ENCODE peak calls at places on chromosome 21, in six cellular contexts. One of them, this sample, is unnamed.

GRCh38 chr21:26846036-26846931 is 1.1 kb upstream of the ADAMTS1 start:
- DNase-seq in RWPE1: peak; percentile 53
- DNase-seq in myocyte: peak; percentile 80
- DNase-seq in SK-MEL-5: peak; percentile 63
- DNase-seq in DND-41: no peak
- DNase-seq in CMK: peak; percentile 86
- DNase-seq in this sample: peak; percentile 72

GRCh38 chr21:34869541-34869940 is 179.6 kb downstream of the RUNX1 start:
- DNase-seq in RWPE1: no peak
- DNase-seq in myocyte: no peak
- DNase-seq in SK-MEL-5: no peak
- DNase-seq in DND-41: no peak
- DNase-seq in CMK: no peak
- DNase-seq in this sample: no peak

GRCh38 chr21:14545906-14546480 is at the start of gene SAMSN1:
- DNase-seq in RWPE1: no peak
- DNase-seq in myocyte: no peak
- DNase-seq in SK-MEL-5: no peak
- DNase-seq in DND-41: peak; percentile 84
- DNase-seq in CMK: peak; percentile 81
- DNase-seq in this sample: no peak

GRCh38 chr21:37412603-37413360 is 46.2 kb downstream of the DYRK1A start:
- DNase-seq in RWPE1: no peak
- DNase-seq in myocyte: no peak
- DNase-seq in SK-MEL-5: no peak
- DNase-seq in DND-41: no peak
- DNase-seq in CMK: no peak
- DNase-seq in this sample: no peak

GRCh38 chr21:14121719-14122118 is 89.0 kb downstream of the LIPI start:
- DNase-seq in RWPE1: no peak
- DNase-seq in myocyte: no peak
- DNase-seq in SK-MEL-5: no peak
- DNase-seq in DND-41: no peak
- DNase-seq in CMK: peak; percentile 39
- DNase-seq in this sample: no peak

GRCh38 chr21:28704746-28705145 is 287.9 kb downstream of the LTN1 start:
- DNase-seq in RWPE1: no peak
- DNase-seq in myocyte: no peak
- DNase-seq in SK-MEL-5: no peak
- DNase-seq in DND-41: no peak
- DNase-seq in CMK: no peak
- DNase-seq in this sample: no peak

GRCh38 chr21:42265229-42265812 is 46.4 kb downstream of the ABCG1 start:
- DNase-seq in RWPE1: no peak
- DNase-seq in myocyte: no peak
- DNase-seq in SK-MEL-5: no peak
- DNase-seq in DND-41: peak; percentile 34
- DNase-seq in CMK: no peak
- DNase-seq in this sample: no peak

GRCh38 chr21:19853061-19853460 is 1145.1 kb upstream of the NCAM2 start:
- DNase-seq in RWPE1: no peak
- DNase-seq in myocyte: no peak
- DNase-seq in SK-MEL-5: no peak
- DNase-seq in DND-41: no peak
- DNase-seq in CMK: no peak
- DNase-seq in this sample: no peak

GRCh38 chr21:39900491-39900890 is 33.3 kb downstream of the PCP4 start:
- DNase-seq in RWPE1: no peak
- DNase-seq in myocyte: no peak
- DNase-seq in SK-MEL-5: no peak
- DNase-seq in DND-41: no peak
- DNase-seq in CMK: no peak
- DNase-seq in this sample: no peak

GRCh38 chr21:42373181-42373907 is 7.0 kb upstream of the TFF1 start:
- DNase-seq in RWPE1: no peak
- DNase-seq in myocyte: no peak
- DNase-seq in SK-MEL-5: no peak
- DNase-seq in DND-41: no peak
- DNase-seq in CMK: no peak
- DNase-seq in this sample: no peak

GRCh38 chr21:15682182-15682895 is 47.4 kb upstream of the USP25 start:
- DNase-seq in RWPE1: peak; percentile 39
- DNase-seq in myocyte: no peak
- DNase-seq in SK-MEL-5: no peak
- DNase-seq in DND-41: peak; percentile 11
- DNase-seq in CMK: no peak
- DNase-seq in this sample: no peak

GRCh38 chr21:33655591-33656221 is 13.4 kb downstream of the ITSN1 start:
- DNase-seq in RWPE1: peak; percentile 84
- DNase-seq in myocyte: peak; percentile 52
- DNase-seq in SK-MEL-5: peak; percentile 4
- DNase-seq in DND-41: no peak
- DNase-seq in CMK: no peak
- DNase-seq in this sample: no peak

GRCh38 chr21:46150491-46151121 is 4.8 kb downstream of the FTCD start:
- DNase-seq in RWPE1: no peak
- DNase-seq in myocyte: no peak
- DNase-seq in SK-MEL-5: no peak
- DNase-seq in DND-41: no peak
- DNase-seq in CMK: no peak
- DNase-seq in this sample: peak; percentile 45

GRCh38 chr21:34513109-34513675 is 1.2 kb upstream of the KCNE1 start:
- DNase-seq in RWPE1: no peak
- DNase-seq in myocyte: no peak
- DNase-seq in SK-MEL-5: no peak
- DNase-seq in DND-41: no peak
- DNase-seq in CMK: no peak
- DNase-seq in this sample: no peak

GRCh38 chr21:39595465-39595864 is 17.3 kb upstream of the B3GALT5 start:
- DNase-seq in RWPE1: no peak
- DNase-seq in myocyte: no peak
- DNase-seq in SK-MEL-5: no peak
- DNase-seq in DND-41: no peak
- DNase-seq in CMK: no peak
- DNase-seq in this sample: no peak

GRCh38 chr21:20276954-20277353 is 721.3 kb upstream of the NCAM2 start:
- DNase-seq in RWPE1: no peak
- DNase-seq in myocyte: no peak
- DNase-seq in SK-MEL-5: no peak
- DNase-seq in DND-41: no peak
- DNase-seq in CMK: no peak
- DNase-seq in this sample: no peak

GRCh38 chr21:38365521-38365920 is 108.7 kb downstream of the KCNJ15 start:
- DNase-seq in RWPE1: no peak
- DNase-seq in myocyte: no peak
- DNase-seq in SK-MEL-5: no peak
- DNase-seq in DND-41: no peak
- DNase-seq in CMK: no peak
- DNase-seq in this sample: no peak

GRCh38 chr21:42187976-42188653 is 30.8 kb upstream of the ABCG1 start:
- DNase-seq in RWPE1: no peak
- DNase-seq in myocyte: no peak
- DNase-seq in SK-MEL-5: no peak
- DNase-seq in DND-41: peak; percentile 93
- DNase-seq in CMK: peak; percentile 41
- DNase-seq in this sample: no peak

GRCh38 chr21:32581732-32582131 is 3.6 kb downstream of the TCP10L start:
- DNase-seq in RWPE1: no peak
- DNase-seq in myocyte: no peak
- DNase-seq in SK-MEL-5: no peak
- DNase-seq in DND-41: no peak
- DNase-seq in CMK: no peak
- DNase-seq in this sample: no peak

GRCh38 chr21:36377391-36377842 is 7.8 kb upstream of the CHAF1B start:
- DNase-seq in RWPE1: no peak
- DNase-seq in myocyte: no peak
- DNase-seq in SK-MEL-5: peak; percentile 92
- DNase-seq in DND-41: no peak
- DNase-seq in CMK: no peak
- DNase-seq in this sample: no peak

GRCh38 chr21:22900511-22900910 is 1902.3 kb downstream of the NCAM2 start:
- DNase-seq in RWPE1: peak; percentile 27
- DNase-seq in myocyte: no peak
- DNase-seq in SK-MEL-5: no peak
- DNase-seq in DND-41: no peak
- DNase-seq in CMK: no peak
- DNase-seq in this sample: no peak

GRCh38 chr21:17679002-17679600 is 66.4 kb upstream of the BTG3 start:
- DNase-seq in RWPE1: peak; percentile 59
- DNase-seq in myocyte: peak; percentile 65
- DNase-seq in SK-MEL-5: peak; percentile 77
- DNase-seq in DND-41: no peak
- DNase-seq in CMK: peak; percentile 73
- DNase-seq in this sample: no peak

GRCh38 chr21:34967509-34968289 is 81.4 kb downstream of the RUNX1 start:
- DNase-seq in RWPE1: peak; percentile 5
- DNase-seq in myocyte: peak; percentile 37
- DNase-seq in SK-MEL-5: peak; percentile 3
- DNase-seq in DND-41: no peak
- DNase-seq in CMK: no peak
- DNase-seq in this sample: no peak

GRCh38 chr21:46320331-46320801 is 3.3 kb downstream of the C21orf58 start:
- DNase-seq in RWPE1: no peak
- DNase-seq in myocyte: no peak
- DNase-seq in SK-MEL-5: no peak
- DNase-seq in DND-41: no peak
- DNase-seq in CMK: peak; percentile 100
- DNase-seq in this sample: no peak

GRCh38 chr21:37231247-37231645 is 35.9 kb downstream of the VPS26C start:
- DNase-seq in RWPE1: no peak
- DNase-seq in myocyte: no peak
- DNase-seq in SK-MEL-5: no peak
- DNase-seq in DND-41: no peak
- DNase-seq in CMK: no peak
- DNase-seq in this sample: no peak

GRCh38 chr21:42527489-42528158 is 14.0 kb downstream of the SLC37A1 start:
- DNase-seq in RWPE1: no peak
- DNase-seq in myocyte: peak; percentile 15
- DNase-seq in SK-MEL-5: no peak
- DNase-seq in DND-41: peak; percentile 82
- DNase-seq in CMK: no peak
- DNase-seq in this sample: no peak

GRCh38 chr21:36698160-36699025 is 522 bp upstream of the SIM2 start:
- DNase-seq in RWPE1: peak; percentile 48
- DNase-seq in myocyte: peak; percentile 71
- DNase-seq in SK-MEL-5: no peak
- DNase-seq in DND-41: no peak
- DNase-seq in CMK: no peak
- DNase-seq in this sample: no peak

GRCh38 chr21:45388011-45388521 is 16.9 kb upstream of the COL18A1 start:
- DNase-seq in RWPE1: no peak
- DNase-seq in myocyte: peak; percentile 71
- DNase-seq in SK-MEL-5: no peak
- DNase-seq in DND-41: no peak
- DNase-seq in CMK: no peak
- DNase-seq in this sample: no peak

GRCh38 chr21:44399955-44400790 is 46.8 kb downstream of the TRPM2 start:
- DNase-seq in RWPE1: no peak
- DNase-seq in myocyte: no peak
- DNase-seq in SK-MEL-5: no peak
- DNase-seq in DND-41: no peak
- DNase-seq in CMK: no peak
- DNase-seq in this sample: no peak

GRCh38 chr21:46006547-46007497 is 25.3 kb downstream of the COL6A1 start:
- DNase-seq in RWPE1: no peak
- DNase-seq in myocyte: no peak
- DNase-seq in SK-MEL-5: no peak
- DNase-seq in DND-41: no peak
- DNase-seq in CMK: no peak
- DNase-seq in this sample: peak; percentile 42

GRCh38 chr21:35521852-35522505 is 472.9 kb upstream of the RUNX1 start:
- DNase-seq in RWPE1: no peak
- DNase-seq in myocyte: no peak
- DNase-seq in SK-MEL-5: no peak
- DNase-seq in DND-41: peak; percentile 66
- DNase-seq in CMK: no peak
- DNase-seq in this sample: no peak

GRCh38 chr21:22174746-22175145 is 1176.5 kb downstream of the NCAM2 start:
- DNase-seq in RWPE1: peak; percentile 20
- DNase-seq in myocyte: no peak
- DNase-seq in SK-MEL-5: no peak
- DNase-seq in DND-41: no peak
- DNase-seq in CMK: no peak
- DNase-seq in this sample: no peak

GRCh38 chr21:33374080-33374873 is 28.9 kb upstream of the IFNGR2 start:
- DNase-seq in RWPE1: peak; percentile 42
- DNase-seq in myocyte: peak; percentile 61
- DNase-seq in SK-MEL-5: peak; percentile 60
- DNase-seq in DND-41: peak; percentile 67
- DNase-seq in CMK: no peak
- DNase-seq in this sample: no peak

GRCh38 chr21:44370771-44371410 is 17.5 kb downstream of the TRPM2 start:
- DNase-seq in RWPE1: no peak
- DNase-seq in myocyte: no peak
- DNase-seq in SK-MEL-5: no peak
- DNase-seq in DND-41: no peak
- DNase-seq in CMK: no peak
- DNase-seq in this sample: no peak

GRCh38 chr21:42214921-42215320 is 4.0 kb upstream of the ABCG1 start:
- DNase-seq in RWPE1: no peak
- DNase-seq in myocyte: no peak
- DNase-seq in SK-MEL-5: no peak
- DNase-seq in DND-41: no peak
- DNase-seq in CMK: no peak
- DNase-seq in this sample: no peak

GRCh38 chr21:37458669-37459276 is 92.2 kb downstream of the DYRK1A start:
- DNase-seq in RWPE1: no peak
- DNase-seq in myocyte: peak; percentile 23
- DNase-seq in SK-MEL-5: no peak
- DNase-seq in DND-41: no peak
- DNase-seq in CMK: no peak
- DNase-seq in this sample: no peak

GRCh38 chr21:41640756-41641509 is 125.9 kb downstream of the RIPK4 start:
- DNase-seq in RWPE1: peak; percentile 26
- DNase-seq in myocyte: peak; percentile 48
- DNase-seq in SK-MEL-5: peak; percentile 65
- DNase-seq in DND-41: no peak
- DNase-seq in CMK: no peak
- DNase-seq in this sample: no peak

GRCh38 chr21:31326478-31327247 is 17.4 kb downstream of the TIAM1 start:
- DNase-seq in RWPE1: no peak
- DNase-seq in myocyte: peak; percentile 43
- DNase-seq in SK-MEL-5: no peak
- DNase-seq in DND-41: peak; percentile 65
- DNase-seq in CMK: no peak
- DNase-seq in this sample: no peak

GRCh38 chr21:45482899-45483821 is 59.1 kb downstream of the SLC19A1 start:
- DNase-seq in RWPE1: no peak
- DNase-seq in myocyte: peak; percentile 6
- DNase-seq in SK-MEL-5: no peak
- DNase-seq in DND-41: no peak
- DNase-seq in CMK: peak; percentile 93
- DNase-seq in this sample: no peak

GRCh38 chr21:45555557-45556301 is 13.5 kb upstream of the SLC19A1 start:
- DNase-seq in RWPE1: peak; percentile 78
- DNase-seq in myocyte: peak; percentile 74
- DNase-seq in SK-MEL-5: peak; percentile 68
- DNase-seq in DND-41: peak; percentile 32
- DNase-seq in CMK: no peak
- DNase-seq in this sample: peak; percentile 88

This sample was measured in breast epithelium.